ENCODE peak calls at places on chromosomes 13 and 19, in seven cellular contexts. J is osteoblast, N is PC-3, T is DND-41, Z is sigmoid colon, M is HCT116, P is keratinocyte. Q is an unnamed sample.

GRCh38 chr13:101649490-101650126 is 197.1 kb downstream of the ITGBL1 start:
- DNase-seq in J (no peak), N (peak; percentile 88), T (no peak), Z (no peak), M (no peak), P (peak; percentile 17), Q (no peak)

GRCh38 chr13:77810430-77810829 is 108.2 kb downstream of the EDNRB start:
- DNase-seq in J (no peak), N (peak; percentile 53), T (peak; percentile 6), Z (no peak), M (peak; percentile 4), P (no peak), Q (no peak)

GRCh38 chr19:41193420-41194156 is 569 bp downstream of the CYP2S1 start:
- DNase-seq in J (no peak), N (peak; percentile 10), T (no peak), Z (no peak), M (no peak), P (no peak), Q (no peak)

GRCh38 chr19:21610341-21610740 is 104.9 kb downstream of the ZNF429 start:
- DNase-seq in J (no peak), N (no peak), T (peak; percentile 30), Z (no peak), M (no peak), P (no peak), Q (no peak)

GRCh38 chr19:3094638-3095374 is 644 bp downstream of the GNA11 start:
- DNase-seq in J (peak; percentile 91), N (no peak), T (peak; percentile 48), Z (no peak), M (no peak), P (no peak), Q (no peak)

GRCh38 chr13:98496239-98496668 is 80.7 kb downstream of the STK24 start:
- DNase-seq in J (no peak), N (no peak), T (no peak), Z (peak; percentile 87), M (no peak), P (no peak), Q (no peak)

GRCh38 chr19:43639507-43640423 is at the start of gene CADM4:
- DNase-seq in J (peak; percentile 69), N (no peak), T (peak; percentile 56), Z (peak; percentile 69), M (no peak), P (no peak), Q (peak; percentile 62)

GRCh38 chr13:60326273-60326672 is 70.7 kb upstream of the TDRD3 start:
- DNase-seq in J (peak; percentile 73), N (no peak), T (no peak), Z (no peak), M (no peak), P (no peak), Q (no peak)

GRCh38 chr13:35988648-35989081 is 142.5 kb downstream of the DCLK1 start:
- DNase-seq in J (no peak), N (no peak), T (no peak), Z (no peak), M (no peak), P (no peak), Q (no peak)

GRCh38 chr13:113083402-113084061 is 22.1 kb upstream of the F7 start:
- DNase-seq in J (peak; percentile 93), N (peak; percentile 52), T (no peak), Z (no peak), M (peak; percentile 42), P (no peak), Q (no peak)

GRCh38 chr13:31538067-31539042 is 201.0 kb upstream of the RXFP2 start:
- DNase-seq in J (no peak), N (peak; percentile 59), T (no peak), Z (no peak), M (peak; percentile 8), P (no peak), Q (no peak)

GRCh38 chr19:11606484-11606883 is 9.2 kb downstream of the ZNF627 start:
- DNase-seq in J (no peak), N (no peak), T (peak; percentile 23), Z (peak; percentile 46), M (no peak), P (no peak), Q (no peak)

GRCh38 chr13:77029436-77029835 is 2.5 kb upstream of the FBXL3 start:
- DNase-seq in J (peak; percentile 9), N (peak; percentile 66), T (no peak), Z (no peak), M (no peak), P (no peak), Q (no peak)

GRCh38 chr19:45424191-45425058 is 708 bp upstream of the ERCC1 start:
- DNase-seq in J (peak; percentile 97), N (peak; percentile 95), T (no peak), Z (peak; percentile 82), M (peak; percentile 91), P (peak; percentile 95), Q (no peak)

GRCh38 chr19:1252221-1252817 is 3.9 kb downstream of the MIDN start:
- DNase-seq in J (peak; percentile 99), N (peak; percentile 81), T (peak; percentile 70), Z (peak; percentile 98), M (no peak), P (no peak), Q (peak; percentile 65)

GRCh38 chr19:50975766-50976165 is 6.4 kb upstream of the KLK6 start:
- DNase-seq in J (no peak), N (peak; percentile 98), T (no peak), Z (no peak), M (peak; percentile 94), P (peak; percentile 45), Q (no peak)

GRCh38 chr19:30391554-30392551 is 19.7 kb downstream of the ZNF536 start:
- DNase-seq in J (no peak), N (no peak), T (no peak), Z (no peak), M (no peak), P (no peak), Q (no peak)

GRCh38 chr13:41605319-41606285 is 148.3 kb downstream of the RGCC start:
- DNase-seq in J (no peak), N (no peak), T (no peak), Z (no peak), M (no peak), P (no peak), Q (no peak)

GRCh38 chr19:19653597-19654147 is 9.8 kb downstream of the ATP13A1 start:
- DNase-seq in J (peak; percentile 71), N (no peak), T (no peak), Z (no peak), M (no peak), P (no peak), Q (no peak)

GRCh38 chr13:49409008-49409407 is 34.9 kb downstream of the CAB39L start:
- DNase-seq in J (no peak), N (no peak), T (no peak), Z (no peak), M (no peak), P (no peak), Q (no peak)

GRCh38 chr19:9847087-9847671 is 12.1 kb downstream of the PIN1 start:
- DNase-seq in J (peak; percentile 100), N (peak; percentile 86), T (peak; percentile 25), Z (peak; percentile 88), M (peak; percentile 56), P (peak; percentile 97), Q (peak; percentile 31)

GRCh38 chr13:65054277-65054676 is 2175.9 kb downstream of the PCDH9 start:
- DNase-seq in J (no peak), N (no peak), T (no peak), Z (no peak), M (no peak), P (no peak), Q (no peak)

GRCh38 chr13:112688560-112689497 is 1.0 kb upstream of the ATP11A start:
- DNase-seq in J (peak; percentile 94), N (no peak), T (peak; percentile 45), Z (no peak), M (no peak), P (no peak), Q (peak; percentile 26)

GRCh38 chr13:20197361-20197834 is 4.7 kb upstream of the GJB2 start:
- DNase-seq in J (peak; percentile 86), N (peak; percentile 83), T (peak; percentile 24), Z (no peak), M (peak; percentile 64), P (no peak), Q (no peak)

DNA sequence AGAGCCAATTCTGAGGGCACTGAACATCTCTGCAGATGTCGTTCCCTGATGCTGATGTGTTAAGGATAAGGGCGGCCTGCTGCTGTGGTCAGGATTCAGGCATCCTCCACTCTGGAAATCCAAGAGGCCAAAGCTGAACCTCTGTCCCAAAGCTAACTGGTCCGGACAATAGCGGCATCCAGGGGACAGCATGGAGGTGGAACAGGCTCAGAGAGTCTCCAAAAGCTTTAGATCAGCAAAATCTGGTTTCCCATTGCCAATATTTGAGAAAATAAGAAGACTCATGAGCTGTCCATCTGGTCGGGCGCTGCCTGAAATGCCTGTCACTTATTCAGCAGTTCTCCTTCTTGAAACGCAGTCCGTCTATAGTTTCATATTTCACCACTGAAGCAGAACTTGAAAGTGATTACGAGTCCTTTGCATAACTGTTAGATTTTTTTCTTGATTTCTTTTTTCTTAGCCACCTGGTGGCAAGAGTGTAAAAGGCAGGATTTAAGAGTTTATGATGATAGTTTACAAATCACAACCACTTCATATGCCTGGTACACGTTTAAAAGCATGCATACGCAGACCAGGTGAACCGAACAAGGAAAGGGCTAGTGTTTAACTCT is 45.9 kb downstream of the GGACT start:
- DNase-seq in J (peak; percentile 90), N (peak; percentile 66), T (no peak), Z (peak; percentile 21), M (no peak), P (no peak), Q (no peak)
- TF ChIP-seq CTCF in J (peak; percentile 58), N (peak; percentile 59), T (peak; percentile 63), Z (peak; percentile 22), M (peak; percentile 54), P (peak; percentile 50), Q (peak; percentile 59)

GRCh38 chr13:51816604-51817254 is 12.8 kb upstream of the DHRS12 start:
- DNase-seq in J (no peak), N (peak; percentile 8), T (no peak), Z (no peak), M (peak; percentile 23), P (peak; percentile 67), Q (no peak)
- H3K9me3 ChIP-seq in J (no peaks in the 10 kb centered on the region), N (no peaks in the 10 kb centered on the region), T (no peaks in the 10 kb centered on the region), Z (no peaks in the 10 kb centered on the region), M (no peaks in the 10 kb centered on the region), P (no peaks in the 10 kb centered on the region), Q (no peaks in the 10 kb centered on the region)

GRCh38 chr19:16615788-16616187 is 12.2 kb downstream of the MED26 start:
- DNase-seq in J (peak; percentile 44), N (no peak), T (no peak), Z (no peak), M (no peak), P (no peak), Q (no peak)

GRCh38 chr19:16620584-16620983 is 7.4 kb downstream of the MED26 start:
- DNase-seq in J (no peak), N (no peak), T (no peak), Z (no peak), M (no peak), P (no peak), Q (no peak)

GRCh38 chr19:16619456-16619855 is 8.5 kb downstream of the MED26 start:
- DNase-seq in J (peak; percentile 80), N (no peak), T (no peak), Z (peak; percentile 73), M (no peak), P (no peak), Q (no peak)

GRCh38 chr19:16620018-16620417 is 8.0 kb downstream of the MED26 start:
- DNase-seq in J (no peak), N (no peak), T (no peak), Z (no peak), M (no peak), P (no peak), Q (no peak)

GRCh38 chr19:16618248-16618647 is 9.8 kb downstream of the MED26 start:
- DNase-seq in J (peak; percentile 35), N (no peak), T (no peak), Z (no peak), M (no peak), P (no peak), Q (no peak)
- H3K27ac ChIP-seq in J (no peak overlapping the region), N (no peak overlapping the region), T (no peak overlapping the region), Z (no peak overlapping the region), M (no peak overlapping the region), P (no peak overlapping the region), Q (no peak overlapping the region)

GRCh38 chr13:48019796-48020195 is 17.7 kb upstream of the NUDT15 start:
- DNase-seq in J (no peak), N (no peak), T (no peak), Z (no peak), M (no peak), P (no peak), Q (no peak)
- TF ChIP-seq CTCF in J (no peak), N (no peak), T (no peak), Z (no peak), M (no peak), P (no peak), Q (no peak)